ENCODE peak calls at places on chromosomes 6 and 20, in seven cellular contexts. E is stimulated activated CD8-positive, alpha-beta memory T cell treated with anti-CD3 and anti-CD28 coated beads, Interleukin-4, amount 100 ng/mL, for 1 hour; W is HFF-Myc; T is EL; X is mesenchymal stem cell; F is ACHN; Y is activated T-helper 1 cell treated with anti-CD3 and anti-CD28 coated beads, Interleukin-2, amount 50 U/mL, for 16 hours. I is an unnamed sample.

GRCh38 chr20:56690531-56691175 is 61.5 kb downstream of the TFAP2C start:
- DNase-seq in E (no peak), W (no peak), T (no peak), X (no peak), F (no peak), Y (no peak), I (no peak)

GRCh38 chr6:131807321-131807643 is 538 bp upstream of the ENPP1 start:
- DNase-seq in E (no peak), W (no peak), T (no peak), X (no peak), F (no peak), Y (no peak), I (no peak)

GRCh38 chr20:38291582-38291918 is 12.4 kb upstream of the BPI start:
- DNase-seq in E (no peak), W (no peak), T (no peak), X (no peak), F (no peak), Y (no peak), I (no peak)

GRCh38 chr20:10716855-10717254 is 43.1 kb upstream of the JAG1 start:
- DNase-seq in E (no peak), W (no peak), T (peak), X (no peak), F (no peak), Y (no peak), I (peak)

GRCh38 chr20:18263723-18264122 is 24.6 kb upstream of the ZNF133 start:
- DNase-seq in E (no peak), W (no peak), T (no peak), X (no peak), F (peak), Y (no peak), I (no peak)

GRCh38 chr20:32337937-32338661 is 20.0 kb upstream of the ASXL1 start:
- DNase-seq in E (no peak), W (no peak), T (no peak), X (no peak), F (no peak), Y (no peak), I (no peak)

GRCh38 chr6:24359640-24360454 is 2.0 kb upstream of the DCDC2 start:
- DNase-seq in E (peak), W (peak), T (peak), X (peak), F (peak), Y (peak), I (peak)

GRCh38 chr20:49233226-49233625 is 14.0 kb downstream of the DDX27 start:
- DNase-seq in E (no peak), W (no peak), T (no peak), X (no peak), F (no peak), Y (no peak), I (no peak)

GRCh38 chr6:19070520-19070919 is 683.4 kb downstream of the RNF144B start:
- DNase-seq in E (no peak), W (no peak), T (no peak), X (no peak), F (no peak), Y (no peak), I (no peak)

GRCh38 chr6:21997414-21998037 is 299.3 kb downstream of the PRL start:
- DNase-seq in E (no peak), W (no peak), T (no peak), X (peak), F (no peak), Y (no peak), I (no peak)

GRCh38 chr6:108168980-108169800 is 3.4 kb downstream of the NR2E1 start:
- DNase-seq in E (no peak), W (no peak), T (peak), X (no peak), F (no peak), Y (no peak), I (no peak)

GRCh38 chr20:43320536-43320935 is 130.8 kb upstream of the PTPRT start:
- DNase-seq in E (no peak), W (no peak), T (no peak), X (no peak), F (no peak), Y (no peak), I (no peak)

GRCh38 chr20:45953672-45954071 is 18.3 kb downstream of the ZNF335 start:
- DNase-seq in E (no peak), W (no peak), T (no peak), X (no peak), F (no peak), Y (no peak), I (no peak)

GRCh38 chr20:25503946-25504345 is 81.4 kb downstream of the NINL start:
- DNase-seq in E (no peak), W (no peak), T (no peak), X (no peak), F (no peak), Y (no peak), I (no peak)

GRCh38 chr20:61937963-61938838 is 127.5 kb downstream of the TAF4 start:
- DNase-seq in E (no peak), W (no peak), T (no peak), X (no peak), F (no peak), Y (no peak), I (no peak)

GRCh38 chr6:45049188-45049843 is 278.8 kb upstream of the RUNX2 start:
- DNase-seq in E (no peak), W (peak), T (peak), X (peak), F (no peak), Y (no peak), I (no peak)

GRCh38 chr6:4973972-4974885 is 29.6 kb downstream of the RPP40 start:
- DNase-seq in E (no peak), W (no peak), T (peak), X (peak), F (no peak), Y (no peak), I (peak)

GRCh38 chr6:141050470-141050869 is 1082.3 kb upstream of the GJE1 start:
- DNase-seq in E (no peak), W (no peak), T (no peak), X (no peak), F (no peak), Y (no peak), I (no peak)

GRCh38 chr6:148365037-148365436 is 22.4 kb downstream of the SASH1 start:
- DNase-seq in E (no peak), W (no peak), T (no peak), X (no peak), F (no peak), Y (no peak), I (no peak)

GRCh38 chr6:118163609-118164008 is 256.5 kb downstream of the SLC35F1 start:
- DNase-seq in E (no peak), W (no peak), T (no peak), X (no peak), F (no peak), Y (no peak), I (no peak)

GRCh38 chr6:34462561-34462971 is 3.3 kb upstream of the PACSIN1 start:
- DNase-seq in E (no peak), W (no peak), T (peak), X (peak), F (peak), Y (no peak), I (peak)

GRCh38 chr20:18663932-18664331 is 76.1 kb downstream of the DTD1 start:
- DNase-seq in E (no peak), W (no peak), T (peak), X (no peak), F (peak), Y (no peak), I (no peak)

GRCh38 chr20:50916257-50916656 is 15.0 kb downstream of the ADNP start:
- DNase-seq in E (no peak), W (no peak), T (peak), X (peak), F (peak), Y (no peak), I (no peak)

GRCh38 chr6:1524040-1524480 is 85.7 kb upstream of the FOXC1 start:
- DNase-seq in E (peak), W (no peak), T (peak), X (no peak), F (no peak), Y (peak), I (no peak)

GRCh38 chr6:45586216-45587171 is 208.8 kb upstream of the SUPT3H start:
- DNase-seq in E (peak), W (no peak), T (no peak), X (no peak), F (no peak), Y (peak), I (no peak)

GRCh38 chr6:28240517-28240916 is 11.6 kb downstream of the ZKSCAN4 start:
- DNase-seq in E (no peak), W (no peak), T (no peak), X (no peak), F (no peak), Y (no peak), I (no peak)

GRCh38 chr6:2245954-2246863 is 804 bp upstream of the GMDS start:
- DNase-seq in E (no peak), W (no peak), T (peak), X (peak), F (peak), Y (peak), I (peak)

GRCh38 chr6:44222486-44222986 is 859 bp upstream of the SLC29A1 start:
- DNase-seq in E (no peak), W (no peak), T (no peak), X (no peak), F (no peak), Y (no peak), I (no peak)